ENCODE peak calls at places on chromosomes 1 and 21, in four cellular contexts. O, U, F and N are unnamed samples.

GRCh38 chr21:44618504-44618903 is 6.6 kb downstream of the KRTAP10-8 start:
- DNase-seq in O (no peak), U (no peak), F (no peak), N (no peak)

GRCh38 chr1:230863449-230863848 is 4.9 kb downstream of the C1orf198 start:
- DNase-seq in O (peak; percentile 83), U (no peak), F (no peak), N (no peak)

GRCh38 chr1:77016371-77016770 is 149.1 kb downstream of the ST6GALNAC5 start:
- DNase-seq in O (no peak), U (no peak), F (no peak), N (no peak)

GRCh38 chr1:222240536-222241181 is 307.2 kb downstream of the HHIPL2 start:
- DNase-seq in O (no peak), U (no peak), F (no peak), N (no peak)

GRCh38 chr1:195831789-195832188 is 776.5 kb downstream of the KCNT2 start:
- DNase-seq in O (no peak), U (no peak), F (no peak), N (no peak)

GRCh38 chr1:62529227-62529626 is 68.1 kb upstream of the ANGPTL3 start:
- DNase-seq in O (no peak), U (no peak), F (no peak), N (no peak)

GRCh38 chr1:200493344-200493743 is 83.5 kb upstream of the ZNF281 start:
- DNase-seq in O (no peak), U (no peak), F (no peak), N (no peak)

GRCh38 chr1:55128418-55128817 is 86.7 kb downstream of the USP24 start:
- DNase-seq in O (no peak), U (no peak), F (no peak), N (no peak)

GRCh38 chr1:41407666-41408252 is 46.5 kb downstream of the FOXO6 start:
- DNase-seq in O (no peak), U (no peak), F (no peak), N (no peak)

GRCh38 chr1:34759472-34760357 is at the start of gene GJB4:
- DNase-seq in O (no peak), U (no peak), F (no peak), N (no peak)

GRCh38 chr1:41664861-41665640 is 180.6 kb upstream of the EDN2 start:
- DNase-seq in O (no peak), U (no peak), F (no peak), N (no peak)

GRCh38 chr1:208432346-208432745 is 188.2 kb upstream of the PLXNA2 start:
- DNase-seq in O (no peak), U (no peak), F (no peak), N (no peak)

GRCh38 chr1:208835781-208836180 is 591.6 kb upstream of the PLXNA2 start:
- DNase-seq in O (no peak), U (no peak), F (no peak), N (no peak)

GRCh38 chr1:12327566-12327965 is 97.7 kb downstream of the VPS13D start:
- DNase-seq in O (no peak), U (no peak), F (no peak), N (no peak)

GRCh38 chr21:45470087-45470515 is 65.1 kb downstream of the COL18A1 start:
- DNase-seq in O (no peak), U (no peak), F (no peak), N (no peak)

GRCh38 chr1:44713321-44713781 is 17.6 kb downstream of the RNU5D-1 start:
- DNase-seq in O (no peak), U (no peak), F (no peak), N (no peak)

GRCh38 chr1:61158592-61158991 is 76.2 kb downstream of the NFIA start:
- DNase-seq in O (no peak), U (no peak), F (no peak), N (no peak)

GRCh38 chr1:156498447-156499193 is 2.0 kb downstream of the MEF2D start:
- DNase-seq in O (peak; percentile 44), U (no peak), F (no peak), N (no peak)

GRCh38 chr1:9920606-9921005 is 10.5 kb upstream of the CTNNBIP1 start:
- DNase-seq in O (peak; percentile 66), U (no peak), F (no peak), N (no peak)

GRCh38 chr1:24905979-24906720 is 23.9 kb downstream of the RUNX3 start:
- DNase-seq in O (no peak), U (no peak), F (no peak), N (no peak)

GRCh38 chr1:184622136-184622823 is 132.4 kb downstream of the EDEM3 start:
- DNase-seq in O (peak; percentile 51), U (no peak), F (no peak), N (no peak)

GRCh38 chr21:44253832-44254700 is 7.6 kb downstream of the DNMT3L start:
- DNase-seq in O (no peak), U (no peak), F (no peak), N (no peak)

GRCh38 chr1:227330279-227330678 is 12.0 kb upstream of the CDC42BPA start:
- DNase-seq in O (no peak), U (no peak), F (no peak), N (no peak)

GRCh38 chr1:15848143-15848928 is 829 bp downstream of the SPEN start:
- DNase-seq in O (peak; percentile 32), U (no peak), F (peak; percentile 32), N (peak; percentile 47)

GRCh38 chr1:177794316-177794991 is 175.4 kb downstream of the SEC16B start:
- DNase-seq in O (no peak), U (no peak), F (no peak), N (no peak)

GRCh38 chr1:18954270-18955071 is 2.0 kb downstream of the IFFO2 start:
- DNase-seq in O (no peak), U (no peak), F (no peak), N (no peak)

GRCh38 chr21:37647781-37648180 is 268.5 kb downstream of the KCNJ6 start:
- DNase-seq in O (no peak), U (no peak), F (no peak), N (no peak)

GRCh38 chr1:78760858-78761257 is 111.2 kb downstream of the IFI44 start:
- DNase-seq in O (no peak), U (no peak), F (no peak), N (no peak)